ENCODE peak calls at places on chromosomes 13 and 19, in five cellular contexts. S, W, R, A and I are unnamed samples.

GRCh38 chr13:29883941-29884518 is 33.6 kb upstream of the UBL3 start:
- DNase-seq in S (no peak), W (peak), R (no peak), A (no peak), I (no peak)

GRCh38 chr13:44866512-44866911 is 122.8 kb downstream of the NUFIP1 start:
- DNase-seq in S (no peak), W (no peak), R (no peak), A (no peak), I (no peak)

GRCh38 chr13:48043789-48044503 is 6.4 kb downstream of the NUDT15 start:
- DNase-seq in S (no peak), W (no peak), R (no peak), A (no peak), I (no peak)

GRCh38 chr19:32349724-32350475 is 4.5 kb downstream of the ZNF507 start:
- DNase-seq in S (no peak), W (no peak), R (no peak), A (no peak), I (no peak)

GRCh38 chr13:98842074-98842473 is 89.6 kb upstream of the SLC15A1 start:
- DNase-seq in S (no peak), W (no peak), R (no peak), A (no peak), I (no peak)

GRCh38 chr19:19160489-19161035 is 9.5 kb downstream of the MEF2B start:
- DNase-seq in S (no peak), W (no peak), R (peak), A (peak), I (no peak)

GRCh38 chr13:33033361-33033812 is 17.2 kb downstream of the KL start:
- DNase-seq in S (no peak), W (no peak), R (peak), A (no peak), I (no peak)

GRCh38 chr19:55189424-55189823 is 9.3 kb upstream of the SYT5 start:
- DNase-seq in S (no peak), W (peak), R (no peak), A (no peak), I (no peak)

GRCh38 chr13:52851153-52851962 is 2.9 kb upstream of the PCDH8 start:
- DNase-seq in S (no peak), W (no peak), R (peak), A (no peak), I (peak)

GRCh38 chr19:6551607-6552450 is 21.0 kb downstream of the TNFSF9 start:
- DNase-seq in S (peak), W (no peak), R (peak), A (no peak), I (no peak)

GRCh38 chr13:110348751-110349150 is 41.7 kb downstream of the COL4A2 start:
- DNase-seq in S (no peak), W (no peak), R (no peak), A (no peak), I (no peak)

GRCh38 chr13:37645181-37645580 is 46.6 kb upstream of the POSTN start:
- DNase-seq in S (no peak), W (no peak), R (no peak), A (no peak), I (no peak)

GRCh38 chr19:45070861-45071544 is 5.3 kb downstream of the ZNF296 start:
- DNase-seq in S (no peak), W (no peak), R (no peak), A (no peak), I (no peak)

GRCh38 chr13:52703482-52703881 is 36.1 kb downstream of the CNMD start:
- DNase-seq in S (no peak), W (no peak), R (no peak), A (no peak), I (no peak)

GRCh38 chr19:28393574-28394336 is 819.2 kb downstream of the UQCRFS1 start:
- DNase-seq in S (no peak), W (no peak), R (no peak), A (peak), I (no peak)

GRCh38 chr19:33333151-33333550 is 30.8 kb upstream of the CEBPA start:
- DNase-seq in S (no peak), W (no peak), R (no peak), A (no peak), I (no peak)

DNA sequence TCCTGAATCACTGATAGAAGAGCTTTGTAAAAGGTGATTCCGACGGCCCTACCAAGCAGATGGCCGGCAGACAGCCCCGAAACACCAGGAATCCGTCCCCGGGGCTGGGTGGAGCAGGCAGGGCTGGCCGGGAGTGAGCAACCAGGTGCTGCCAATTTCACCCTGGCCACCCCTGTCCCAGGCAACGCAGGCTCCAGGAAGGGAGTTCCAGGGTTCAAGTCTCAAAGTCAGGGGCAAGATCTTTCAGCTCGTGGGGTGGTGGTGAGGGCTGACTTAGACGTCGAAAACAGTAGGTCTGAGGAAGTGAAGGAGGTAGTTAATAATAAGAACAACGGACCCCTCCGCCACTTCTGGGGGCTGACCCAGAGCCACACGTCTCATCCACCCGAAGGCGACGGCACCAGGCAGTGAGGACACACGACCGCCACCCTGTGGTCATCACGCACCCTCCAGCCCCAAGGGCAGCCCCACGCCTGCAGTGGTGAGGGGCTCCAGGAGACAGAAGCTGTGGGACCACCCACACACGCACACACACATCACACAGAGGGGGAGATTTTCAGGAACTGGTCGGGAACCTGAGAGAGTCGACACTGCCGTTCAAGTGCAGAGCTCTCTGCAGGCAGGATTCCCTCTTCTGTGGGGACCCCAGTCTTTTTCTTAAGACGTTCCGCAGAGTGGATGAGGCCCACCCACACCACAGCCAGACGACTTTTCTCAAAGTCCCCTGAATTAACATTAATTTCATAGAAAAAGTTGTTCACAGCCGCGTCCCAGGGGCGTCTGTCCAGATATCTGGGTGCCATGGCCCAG is 67.2 kb downstream of the SPACA7 start:
- DNase-seq in S (no peak), W (no peak), R (no peak), A (peak), I (peak)
- TF ChIP-seq CTCF in S (no peak), W (peak), R (peak), A (no peak), I (no peak)

GRCh38 chr13:46795321-46795720 is 1.6 kb downstream of the ESD start:
- DNase-seq in S (no peak), W (no peak), R (no peak), A (no peak), I (no peak)
- TF ChIP-seq CTCF in S (no peak), W (no peak), R (no peak), A (no peak), I (no peak)

GRCh38 chr13:32016631-32017030 is 14.9 kb upstream of the FRY start:
- DNase-seq in S (no peak), W (no peak), R (no peak), A (no peak), I (no peak)
- TF ChIP-seq CTCF in S (no peak), W (no peak), R (no peak), A (no peak), I (no peak)

DNA sequence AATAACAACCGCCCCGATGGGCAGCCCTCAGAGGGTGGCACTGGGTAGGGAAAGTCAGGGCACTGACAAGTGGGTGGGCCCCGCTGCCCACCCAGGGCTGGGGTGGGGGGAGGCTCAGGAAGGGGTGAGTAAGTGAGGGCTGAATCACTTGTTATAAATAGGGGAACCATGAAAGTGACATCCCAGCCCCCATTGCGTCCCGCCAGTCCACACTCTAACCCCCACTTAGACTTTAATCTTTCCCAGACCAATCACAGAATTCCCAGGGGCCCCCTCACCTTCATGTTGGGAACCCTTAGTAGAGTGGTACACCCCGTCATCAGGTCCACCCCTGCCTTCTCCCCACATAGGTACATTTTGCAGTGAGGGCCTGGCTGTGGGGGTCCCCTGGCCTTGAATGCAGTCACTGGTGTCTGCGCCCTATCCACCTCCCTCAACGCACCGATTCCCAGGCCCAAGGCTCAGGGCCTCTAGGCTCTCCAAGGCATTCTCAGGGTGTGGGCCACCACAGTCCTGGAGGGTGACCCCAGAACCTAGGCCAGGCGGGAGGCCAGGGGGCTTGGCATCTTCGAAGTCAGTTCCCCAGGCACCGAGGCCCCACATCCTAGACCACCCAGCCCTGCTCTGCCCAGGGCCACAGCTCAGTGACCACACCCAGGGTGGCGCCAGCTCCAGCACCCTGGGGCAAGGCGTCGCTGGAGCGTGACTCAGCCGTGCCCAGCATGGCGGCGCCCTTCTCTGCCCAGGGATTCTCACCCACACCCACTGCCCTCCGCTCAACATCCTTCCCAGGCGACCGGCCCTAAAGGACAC is 36.8 kb upstream of the NANOS3 start:
- DNase-seq in S (no peak), W (no peak), R (no peak), A (no peak), I (no peak)
- TF ChIP-seq CTCF in S (no peak), W (no peak), R (no peak), A (no peak), I (no peak)

DNA sequence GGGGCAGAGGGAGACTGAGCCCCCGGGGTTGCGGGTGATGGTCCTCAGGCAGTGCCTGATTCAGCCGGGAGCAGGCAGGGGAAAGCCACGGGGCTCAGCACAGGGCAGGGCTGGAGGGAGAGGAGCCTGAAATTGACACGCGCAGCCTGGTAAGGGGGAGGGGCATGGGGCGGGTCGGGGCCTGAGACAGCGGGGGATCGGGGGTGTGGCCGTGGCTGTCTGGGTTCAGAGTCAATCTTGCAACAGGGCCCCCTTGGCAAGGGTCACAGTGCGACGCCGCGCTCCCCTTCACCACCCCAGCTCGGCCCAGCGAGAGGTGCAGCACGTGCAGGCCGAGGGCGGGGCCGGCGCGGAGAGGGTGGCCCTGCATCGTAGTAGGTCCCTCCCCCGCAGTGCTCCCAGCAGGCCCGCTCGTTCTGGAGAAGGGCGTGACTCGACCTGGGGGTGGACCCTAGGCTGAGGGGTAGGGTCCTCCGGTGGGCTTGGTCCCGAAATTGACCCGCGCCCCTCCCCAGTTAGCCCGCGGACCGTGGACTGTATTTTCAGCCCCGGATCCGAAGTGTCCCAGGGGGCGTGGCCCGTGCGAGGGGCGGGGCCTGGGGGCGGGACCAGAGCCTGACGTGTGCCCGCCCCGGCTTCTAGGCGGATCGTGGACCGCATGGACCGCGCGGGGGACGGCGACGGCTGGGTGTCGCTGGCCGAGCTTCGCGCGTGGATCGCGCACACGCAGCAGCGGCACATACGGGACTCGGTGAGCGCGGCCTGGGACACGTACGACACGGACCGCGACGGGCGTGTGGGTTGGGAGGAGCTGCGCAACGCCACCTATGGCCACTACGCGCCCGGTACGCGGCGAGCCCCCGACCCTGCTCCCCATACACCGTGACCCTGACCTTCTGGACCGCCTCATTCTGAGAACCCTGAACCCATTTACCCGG is 6.0 kb downstream of the RCN3 start:
- DNase-seq in S (peak), W (no peak), R (peak), A (peak), I (peak)
- TF ChIP-seq CTCF in S (peak), W (no peak), R (peak), A (peak), I (peak)

GRCh38 chr13:84912720-84913119 is 886.5 kb downstream of the SLITRK6 start:
- DNase-seq in S (no peak), W (no peak), R (no peak), A (no peak), I (no peak)

DNA sequence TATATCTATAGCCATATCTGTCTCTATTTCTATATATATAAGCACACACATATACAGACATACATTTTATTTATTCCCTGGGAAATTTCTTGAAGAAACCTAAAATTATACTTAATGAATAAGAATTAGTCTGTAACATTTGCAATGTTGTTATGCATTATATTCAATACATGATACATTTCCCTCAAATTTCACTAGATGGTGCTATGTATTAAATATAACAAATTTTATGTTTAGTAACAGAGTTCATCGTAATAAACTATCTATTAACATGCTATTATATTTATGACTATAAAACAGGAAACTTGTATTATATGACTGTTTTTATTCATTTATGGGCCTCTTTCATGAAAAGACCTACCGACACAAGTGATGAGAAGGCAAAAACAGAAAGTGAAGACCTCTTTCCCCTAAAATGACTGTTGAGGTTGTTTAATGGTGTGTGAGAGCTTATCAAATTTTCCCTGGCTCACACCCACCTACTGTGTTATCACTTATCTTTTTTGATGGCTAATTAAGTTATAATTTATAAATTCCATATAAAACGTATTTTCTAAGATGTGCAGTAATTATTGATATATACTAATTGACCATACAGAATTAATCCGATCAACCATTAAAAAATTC is 881.9 kb downstream of the SLITRK6 start:
- DNase-seq in S (no peak), W (no peak), R (no peak), A (peak), I (no peak)
- TF ChIP-seq CTCF in S (no peak), W (peak), R (peak), A (peak), I (peak)

DNA sequence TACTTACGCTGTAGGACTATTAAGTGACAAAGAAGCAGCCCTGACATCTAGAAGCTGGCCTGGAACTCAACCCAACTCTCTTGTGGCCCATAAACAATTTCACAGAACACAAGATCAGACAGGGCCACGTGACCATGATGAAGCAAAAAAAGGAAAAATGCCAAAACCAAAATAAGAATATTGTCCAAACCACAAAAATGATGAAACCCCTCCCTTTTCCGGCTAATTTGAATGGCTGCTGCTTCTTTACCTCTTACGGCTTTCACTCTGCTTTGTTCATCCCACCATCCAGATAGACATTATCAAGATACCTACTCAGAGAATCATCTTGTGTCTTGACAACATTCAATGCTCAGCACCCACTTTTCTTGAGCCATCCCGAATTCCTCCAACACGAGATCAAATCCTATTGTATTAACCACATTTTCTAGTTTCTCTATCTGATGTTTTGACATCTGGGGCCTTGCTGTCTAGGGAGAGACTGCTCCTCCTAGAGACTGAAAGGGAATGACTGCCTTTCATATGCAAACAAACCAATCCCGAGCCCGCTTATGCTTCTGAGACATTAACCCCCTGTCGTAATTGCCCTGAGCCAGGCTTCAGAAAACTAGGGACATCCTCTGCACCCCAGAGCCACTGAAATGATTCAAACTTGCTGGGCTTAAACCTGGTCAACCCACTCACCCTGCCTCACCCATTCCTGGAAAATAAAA is 186.3 kb downstream of the TDRD3 start:
- DNase-seq in S (no peak), W (peak), R (no peak), A (no peak), I (no peak)
- TF ChIP-seq CTCF in S (no peak), W (peak), R (no peak), A (no peak), I (no peak)

DNA sequence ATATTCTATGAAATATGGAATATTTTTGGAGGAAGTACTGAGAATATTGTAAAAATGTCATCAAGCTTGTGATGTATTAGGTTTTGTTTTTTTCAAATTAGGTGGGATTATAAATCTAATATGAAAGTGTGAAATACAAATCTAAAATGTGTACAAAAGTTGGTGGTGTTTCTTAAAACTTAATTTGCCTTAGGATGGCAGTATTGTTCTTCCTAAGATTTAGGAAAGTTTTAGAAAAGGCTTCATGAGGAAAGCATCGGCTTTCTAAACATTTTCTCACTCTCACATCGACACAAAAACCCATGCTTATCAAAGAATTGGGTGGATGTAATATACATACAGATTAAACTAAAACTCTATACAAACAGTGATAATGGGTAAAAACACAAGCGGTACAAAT is 972.0 kb upstream of the PCDH20 start:
- DNase-seq in S (no peak), W (no peak), R (no peak), A (no peak), I (no peak)
- TF ChIP-seq CTCF in S (no peak), W (no peak), R (peak), A (peak), I (no peak)

DNA sequence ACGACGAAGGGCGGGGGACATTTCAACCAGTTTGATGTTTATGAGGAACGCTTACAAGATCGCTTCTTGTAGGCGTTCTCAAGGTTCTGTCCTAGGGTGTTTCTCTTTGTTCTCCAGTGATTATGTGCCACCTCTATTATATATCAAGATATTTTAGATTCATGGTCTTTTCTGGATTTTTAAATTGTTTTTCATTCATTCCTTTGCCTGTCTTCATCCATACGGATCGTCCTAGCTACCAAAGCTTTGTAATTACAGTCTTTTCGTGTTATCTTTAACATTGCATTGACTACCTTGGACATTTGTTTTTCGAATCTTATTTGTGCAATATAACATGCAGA is 342 bp upstream of the EID2 start:
- DNase-seq in S (no peak), W (no peak), R (no peak), A (no peak), I (no peak)
- TF ChIP-seq CTCF in S (peak), W (no peak), R (no peak), A (peak), I (peak)

GRCh38 chr19:8525401-8525684 is 11.4 kb upstream of the ZNF414 start:
- DNase-seq in S (no peak), W (no peak), R (no peak), A (no peak), I (no peak)
- TF ChIP-seq CTCF in S (no peak), W (peak), R (no peak), A (peak), I (peak)